ENCODE peak calls at places on chromosomes 5 and 9, in seven cellular contexts. E is activated T-helper 1 cell treated with anti-CD3 and anti-CD28 coated beads, Interleukin-2, amount 50 U/mL, for 16 hours; C is GM04503; O is sciatic nerve; B is stromal cell of bone marrow; V is AG09309; K is BE2C. H is an unnamed sample.
A peak's percentile ranks its signal among the peaks of the same experiment; 100 is the strongest.

GRCh38 chr5:112860929-112861637 is at the start of gene SRP19:
- DNase-seq in E (peak; percentile 83), C (peak; percentile 88), O (peak; percentile 96), B (peak; percentile 98), V (peak; percentile 91), K (peak; percentile 96), H (peak; percentile 94)

GRCh38 chr9:129938291-129938979 is 103.2 kb downstream of the USP20 start:
- DNase-seq in E (no peak), C (peak; percentile 78), O (no peak), B (peak; percentile 43), V (peak; percentile 70), K (no peak), H (peak; percentile 62)

GRCh38 chr5:6454628-6455053 is 6.0 kb downstream of the UBE2QL1 start:
- DNase-seq in E (no peak), C (no peak), O (no peak), B (no peak), V (no peak), K (no peak), H (no peak)

GRCh38 chr5:133932441-133933168 is 35.8 kb downstream of the C5orf15 start:
- DNase-seq in E (no peak), C (no peak), O (no peak), B (no peak), V (no peak), K (no peak), H (no peak)

GRCh38 chr9:26262431-26262830 is 584.2 kb upstream of the TUSC1 start:
- DNase-seq in E (no peak), C (no peak), O (no peak), B (no peak), V (no peak), K (no peak), H (no peak)

GRCh38 chr5:135750506-135750905 is 84.0 kb upstream of the SLC25A48 start:
- DNase-seq in E (no peak), C (no peak), O (no peak), B (no peak), V (no peak), K (no peak), H (no peak)

GRCh38 chr5:159854916-159855315 is 61.4 kb upstream of the ADRA1B start:
- DNase-seq in E (no peak), C (no peak), O (no peak), B (no peak), V (no peak), K (no peak), H (no peak)

GRCh38 chr5:72380491-72381274 is 60.5 kb downstream of the PTCD2 start:
- DNase-seq in E (no peak), C (no peak), O (no peak), B (no peak), V (no peak), K (no peak), H (no peak)

GRCh38 chr5:180090098-180090768 is 18.7 kb upstream of the RNF130 start:
- DNase-seq in E (peak; percentile 68), C (no peak), O (peak; percentile 90), B (peak; percentile 38), V (no peak), K (peak; percentile 69), H (peak; percentile 49)

GRCh38 chr9:70412678-70413426 is 1.6 kb downstream of the KLF9 start:
- DNase-seq in E (peak; percentile 30), C (no peak), O (peak; percentile 92), B (peak; percentile 58), V (no peak), K (peak; percentile 76), H (peak; percentile 58)

GRCh38 chr5:59591162-59591561 is 302.4 kb downstream of the PDE4D start:
- DNase-seq in E (no peak), C (no peak), O (no peak), B (no peak), V (no peak), K (no peak), H (no peak)

GRCh38 chr9:91307279-91307678 is 54.4 kb downstream of the AUH start:
- DNase-seq in E (no peak), C (no peak), O (no peak), B (no peak), V (no peak), K (no peak), H (no peak)

GRCh38 chr5:91464886-91465646 is 81.9 kb upstream of the ARRDC3 start:
- DNase-seq in E (no peak), C (no peak), O (no peak), B (peak; percentile 9), V (no peak), K (no peak), H (no peak)

GRCh38 chr9:95971815-95972214 is 96.3 kb downstream of the ERCC6L2 start:
- DNase-seq in E (no peak), C (no peak), O (no peak), B (no peak), V (no peak), K (no peak), H (no peak)

GRCh38 chr5:2196989-2197531 is 314.3 kb upstream of the IRX4 start:
- DNase-seq in E (no peak), C (no peak), O (no peak), B (no peak), V (no peak), K (no peak), H (no peak)

GRCh38 chr5:125298258-125298657 is 551.8 kb upstream of the ZNF608 start:
- DNase-seq in E (no peak), C (no peak), O (no peak), B (no peak), V (no peak), K (no peak), H (no peak)

GRCh38 chr5:39992617-39993203 is 567.9 kb upstream of the DAB2 start:
- DNase-seq in E (no peak), C (no peak), O (no peak), B (peak; percentile 13), V (no peak), K (no peak), H (no peak)

GRCh38 chr5:80507663-80508062 is 19.8 kb downstream of the FAM151B start:
- DNase-seq in E (no peak), C (no peak), O (no peak), B (no peak), V (no peak), K (no peak), H (no peak)

GRCh38 chr9:35760651-35761050 is 6.6 kb upstream of the MSMP start:
- DNase-seq in E (no peak), C (no peak), O (no peak), B (peak; percentile 76), V (no peak), K (no peak), H (peak; percentile 41)

GRCh38 chr9:100126423-100126822 is 27.4 kb downstream of the INVS start:
- DNase-seq in E (no peak), C (no peak), O (no peak), B (no peak), V (no peak), K (no peak), H (no peak)

GRCh38 chr9:122642226-122642625 is 15.2 kb downstream of the OR1B1 start:
- DNase-seq in E (no peak), C (no peak), O (no peak), B (no peak), V (no peak), K (no peak), H (no peak)

GRCh38 chr5:168875839-168876238 is 296.7 kb upstream of the PANK3 start:
- DNase-seq in E (no peak), C (no peak), O (no peak), B (no peak), V (no peak), K (no peak), H (no peak)

GRCh38 chr5:67156976-67157583 is 39.5 kb downstream of the CD180 start:
- DNase-seq in E (peak; percentile 13), C (no peak), O (no peak), B (no peak), V (no peak), K (peak; percentile 60), H (peak; percentile 14)

GRCh38 chr5:150069619-150070276 is 16.6 kb downstream of the CSF1R start:
- DNase-seq in E (no peak), C (no peak), O (no peak), B (no peak), V (no peak), K (no peak), H (no peak)

GRCh38 chr5:160152287-160152686 is 33.0 kb upstream of the PWWP2A start:
- DNase-seq in E (no peak), C (no peak), O (no peak), B (no peak), V (no peak), K (no peak), H (no peak)

H was measured in fibroblast of the conjunctiva.